ENCODE peak calls at places on chromosomes 1 and 21, in six cellular contexts. N, O, G, V, T and C are unnamed samples.

GRCh38 chr1:147625274-147625986 is 44.9 kb downstream of the ACP6 start:
- DNase-seq in N (no peak), O (no peak), G (no peak), V (no peak), T (no peak), C (no peak)

GRCh38 chr1:152906023-152906565 is 2.3 kb upstream of the IVL start:
- DNase-seq in N (peak; percentile 74), O (no peak), G (no peak), V (peak; percentile 68), T (no peak), C (peak; percentile 74)

GRCh38 chr1:27135920-27136551 is 18.9 kb downstream of the SLC9A1 start:
- DNase-seq in N (no peak), O (no peak), G (no peak), V (no peak), T (no peak), C (no peak)

GRCh38 chr1:101137144-101138126 is 99.4 kb upstream of the S1PR1 start:
- DNase-seq in N (peak; percentile 89), O (no peak), G (no peak), V (no peak), T (no peak), C (peak; percentile 62)

GRCh38 chr1:101005191-101005590 is 20.4 kb downstream of the DPH5 start:
- DNase-seq in N (no peak), O (no peak), G (no peak), V (no peak), T (no peak), C (no peak)

GRCh38 chr1:196063952-196064351 is 544.3 kb downstream of the KCNT2 start:
- DNase-seq in N (peak; percentile 37), O (no peak), G (no peak), V (no peak), T (no peak), C (no peak)

GRCh38 chr1:10833630-10834557 is 37.4 kb upstream of the CASZ1 start:
- DNase-seq in N (no peak), O (peak; percentile 22), G (no peak), V (no peak), T (no peak), C (peak; percentile 17)

GRCh38 chr1:50735443-50735842 is 224.6 kb downstream of the FAF1 start:
- DNase-seq in N (peak; percentile 18), O (peak; percentile 18), G (no peak), V (no peak), T (no peak), C (peak; percentile 34)

GRCh38 chr1:173504268-173504667 is 27.1 kb downstream of the PRDX6 start:
- DNase-seq in N (no peak), O (no peak), G (peak; percentile 85), V (no peak), T (no peak), C (no peak)

GRCh38 chr1:105544475-105544874 is 1512.0 kb upstream of the PRMT6 start:
- DNase-seq in N (peak; percentile 16), O (no peak), G (no peak), V (no peak), T (no peak), C (no peak)

GRCh38 chr1:54421101-54421504 is 14.9 kb upstream of the SSBP3 start:
- DNase-seq in N (peak; percentile 16), O (no peak), G (no peak), V (no peak), T (no peak), C (peak; percentile 34)

GRCh38 chr1:9714257-9714718 is 62.8 kb downstream of the PIK3CD start:
- DNase-seq in N (no peak), O (no peak), G (no peak), V (no peak), T (no peak), C (no peak)

GRCh38 chr1:54398963-54399528 is 7.1 kb downstream of the SSBP3 start:
- DNase-seq in N (no peak), O (no peak), G (no peak), V (no peak), T (no peak), C (no peak)

GRCh38 chr1:182410138-182410537 is 9.7 kb upstream of the TEDDM1 start:
- DNase-seq in N (no peak), O (no peak), G (no peak), V (no peak), T (no peak), C (no peak)

GRCh38 chr1:110604586-110605148 is 1.5 kb downstream of the KCNA2 start:
- DNase-seq in N (no peak), O (no peak), G (no peak), V (no peak), T (no peak), C (no peak)

GRCh38 chr1:206808615-206809014 is 36.3 kb upstream of the IL10 start:
- DNase-seq in N (peak; percentile 43), O (no peak), G (no peak), V (no peak), T (no peak), C (peak; percentile 54)

GRCh38 chr21:42939581-42940413 is 14.4 kb upstream of the ERVH48-1 start:
- DNase-seq in N (peak; percentile 96), O (peak; percentile 59), G (no peak), V (peak; percentile 90), T (no peak), C (peak; percentile 95)

GRCh38 chr21:29682800-29683199 is 257.0 kb downstream of the GRIK1 start:
- DNase-seq in N (no peak), O (no peak), G (no peak), V (no peak), T (no peak), C (no peak)

GRCh38 chr1:7225711-7226505 is 440.7 kb downstream of the CAMTA1 start:
- DNase-seq in N (no peak), O (no peak), G (no peak), V (no peak), T (no peak), C (no peak)

GRCh38 chr1:110211503-110212164 is 1.5 kb downstream of the KCNC4 start:
- DNase-seq in N (peak; percentile 12), O (no peak), G (no peak), V (no peak), T (no peak), C (peak; percentile 10)

GRCh38 chr1:81838600-81839218 is 38.0 kb downstream of the ADGRL2 start:
- DNase-seq in N (no peak), O (no peak), G (no peak), V (no peak), T (no peak), C (no peak)